ENCODE peak calls at places on chromosomes 6 and 20, in seven cellular contexts. One of them, this sample, is unnamed.

GRCh38 chr6:91566467-91566866 is 979.6 kb upstream of the MAP3K7 start:
- DNase-seq in endothelial cell: no peak
- DNase-seq in suprapubic skin: no peak
- DNase-seq in fibroblast of mammary gland: no peak
- DNase-seq in ascending aorta: no peak
- DNase-seq in body of pancreas: no peak
- DNase-seq in heart left ventricle: no peak
- DNase-seq in this sample: no peak

GRCh38 chr6:50145125-50145524 is 95.4 kb upstream of the DEFB112 start:
- DNase-seq in endothelial cell: no peak
- DNase-seq in suprapubic skin: no peak
- DNase-seq in fibroblast of mammary gland: peak
- DNase-seq in ascending aorta: no peak
- DNase-seq in body of pancreas: no peak
- DNase-seq in heart left ventricle: no peak
- DNase-seq in this sample: no peak

GRCh38 chr6:160141001-160141726 is 19.5 kb downstream of the SLC22A1 start:
- DNase-seq in endothelial cell: no peak
- DNase-seq in suprapubic skin: no peak
- DNase-seq in fibroblast of mammary gland: peak
- DNase-seq in ascending aorta: peak
- DNase-seq in body of pancreas: no peak
- DNase-seq in heart left ventricle: no peak
- DNase-seq in this sample: no peak

GRCh38 chr6:86526238-86526637 is 411.1 kb upstream of the HTR1E start:
- DNase-seq in endothelial cell: no peak
- DNase-seq in suprapubic skin: no peak
- DNase-seq in fibroblast of mammary gland: no peak
- DNase-seq in ascending aorta: no peak
- DNase-seq in body of pancreas: no peak
- DNase-seq in heart left ventricle: no peak
- DNase-seq in this sample: no peak

GRCh38 chr6:43123691-43124314 is 47.3 kb upstream of the SRF start:
- DNase-seq in endothelial cell: no peak
- DNase-seq in suprapubic skin: no peak
- DNase-seq in fibroblast of mammary gland: no peak
- DNase-seq in ascending aorta: no peak
- DNase-seq in body of pancreas: no peak
- DNase-seq in heart left ventricle: no peak
- DNase-seq in this sample: no peak

GRCh38 chr6:150235218-150235617 is 92.4 kb downstream of the PPP1R14C start:
- DNase-seq in endothelial cell: no peak
- DNase-seq in suprapubic skin: no peak
- DNase-seq in fibroblast of mammary gland: no peak
- DNase-seq in ascending aorta: no peak
- DNase-seq in body of pancreas: no peak
- DNase-seq in heart left ventricle: no peak
- DNase-seq in this sample: no peak

GRCh38 chr6:75376347-75377024 is 91.9 kb upstream of the TMEM30A start:
- DNase-seq in endothelial cell: no peak
- DNase-seq in suprapubic skin: no peak
- DNase-seq in fibroblast of mammary gland: peak
- DNase-seq in ascending aorta: no peak
- DNase-seq in body of pancreas: no peak
- DNase-seq in heart left ventricle: no peak
- DNase-seq in this sample: no peak

GRCh38 chr6:40473026-40473425 is 114.1 kb downstream of the LRFN2 start:
- DNase-seq in endothelial cell: no peak
- DNase-seq in suprapubic skin: no peak
- DNase-seq in fibroblast of mammary gland: no peak
- DNase-seq in ascending aorta: no peak
- DNase-seq in body of pancreas: no peak
- DNase-seq in heart left ventricle: no peak
- DNase-seq in this sample: no peak

GRCh38 chr6:132053523-132053922 is 102.4 kb upstream of the CCN2 start:
- DNase-seq in endothelial cell: no peak
- DNase-seq in suprapubic skin: no peak
- DNase-seq in fibroblast of mammary gland: peak
- DNase-seq in ascending aorta: no peak
- DNase-seq in body of pancreas: no peak
- DNase-seq in heart left ventricle: no peak
- DNase-seq in this sample: no peak

GRCh38 chr6:42819803-42820508 is 38.1 kb downstream of the BICRAL start:
- DNase-seq in endothelial cell: no peak
- DNase-seq in suprapubic skin: no peak
- DNase-seq in fibroblast of mammary gland: peak
- DNase-seq in ascending aorta: no peak
- DNase-seq in body of pancreas: peak
- DNase-seq in heart left ventricle: no peak
- DNase-seq in this sample: no peak

GRCh38 chr20:51985013-51985415 is 182.7 kb upstream of the SALL4 start:
- DNase-seq in endothelial cell: no peak
- DNase-seq in suprapubic skin: no peak
- DNase-seq in fibroblast of mammary gland: peak
- DNase-seq in ascending aorta: no peak
- DNase-seq in body of pancreas: peak
- DNase-seq in heart left ventricle: no peak
- DNase-seq in this sample: no peak

GRCh38 chr6:105974981-105975380 is 111.2 kb upstream of the PRDM1 start:
- DNase-seq in endothelial cell: no peak
- DNase-seq in suprapubic skin: no peak
- DNase-seq in fibroblast of mammary gland: no peak
- DNase-seq in ascending aorta: no peak
- DNase-seq in body of pancreas: no peak
- DNase-seq in heart left ventricle: no peak
- DNase-seq in this sample: no peak

GRCh38 chr6:75480425-75480824 is 13.2 kb downstream of the FILIP1 start:
- DNase-seq in endothelial cell: no peak
- DNase-seq in suprapubic skin: no peak
- DNase-seq in fibroblast of mammary gland: peak
- DNase-seq in ascending aorta: no peak
- DNase-seq in body of pancreas: no peak
- DNase-seq in heart left ventricle: no peak
- DNase-seq in this sample: no peak

GRCh38 chr6:159008656-159009288 is 8.8 kb upstream of the RSPH3 start:
- DNase-seq in endothelial cell: no peak
- DNase-seq in suprapubic skin: no peak
- DNase-seq in fibroblast of mammary gland: peak
- DNase-seq in ascending aorta: no peak
- DNase-seq in body of pancreas: no peak
- DNase-seq in heart left ventricle: no peak
- DNase-seq in this sample: no peak

GRCh38 chr6:21949211-21949801 is 347.5 kb downstream of the PRL start:
- DNase-seq in endothelial cell: no peak
- DNase-seq in suprapubic skin: no peak
- DNase-seq in fibroblast of mammary gland: no peak
- DNase-seq in ascending aorta: no peak
- DNase-seq in body of pancreas: no peak
- DNase-seq in heart left ventricle: no peak
- DNase-seq in this sample: no peak

GRCh38 chr6:89254569-89254968 is 37.4 kb upstream of the GABRR1 start:
- DNase-seq in endothelial cell: no peak
- DNase-seq in suprapubic skin: no peak
- DNase-seq in fibroblast of mammary gland: no peak
- DNase-seq in ascending aorta: no peak
- DNase-seq in body of pancreas: no peak
- DNase-seq in heart left ventricle: no peak
- DNase-seq in this sample: no peak

GRCh38 chr6:121504227-121504626 is 68.8 kb downstream of the GJA1 start:
- DNase-seq in endothelial cell: no peak
- DNase-seq in suprapubic skin: no peak
- DNase-seq in fibroblast of mammary gland: peak
- DNase-seq in ascending aorta: no peak
- DNase-seq in body of pancreas: no peak
- DNase-seq in heart left ventricle: no peak
- DNase-seq in this sample: no peak

GRCh38 chr6:11616200-11616611 is 78.7 kb downstream of the TMEM170B start:
- DNase-seq in endothelial cell: no peak
- DNase-seq in suprapubic skin: peak
- DNase-seq in fibroblast of mammary gland: peak
- DNase-seq in ascending aorta: no peak
- DNase-seq in body of pancreas: no peak
- DNase-seq in heart left ventricle: no peak
- DNase-seq in this sample: no peak

GRCh38 chr20:19099586-19100555 is 112.6 kb upstream of the SLC24A3 start:
- DNase-seq in endothelial cell: no peak
- DNase-seq in suprapubic skin: no peak
- DNase-seq in fibroblast of mammary gland: no peak
- DNase-seq in ascending aorta: no peak
- DNase-seq in body of pancreas: no peak
- DNase-seq in heart left ventricle: no peak
- DNase-seq in this sample: no peak

GRCh38 chr6:13012271-13012670 is 295.7 kb downstream of the PHACTR1 start:
- DNase-seq in endothelial cell: no peak
- DNase-seq in suprapubic skin: no peak
- DNase-seq in fibroblast of mammary gland: no peak
- DNase-seq in ascending aorta: no peak
- DNase-seq in body of pancreas: peak
- DNase-seq in heart left ventricle: no peak
- DNase-seq in this sample: no peak

GRCh38 chr20:38878798-38879197 is 47.4 kb upstream of the FAM83D start:
- DNase-seq in endothelial cell: peak
- DNase-seq in suprapubic skin: no peak
- DNase-seq in fibroblast of mammary gland: peak
- DNase-seq in ascending aorta: no peak
- DNase-seq in body of pancreas: no peak
- DNase-seq in heart left ventricle: no peak
- DNase-seq in this sample: peak

GRCh38 chr6:119148825-119149525 is 70.5 kb upstream of the FAM184A start:
- DNase-seq in endothelial cell: no peak
- DNase-seq in suprapubic skin: no peak
- DNase-seq in fibroblast of mammary gland: peak
- DNase-seq in ascending aorta: no peak
- DNase-seq in body of pancreas: peak
- DNase-seq in heart left ventricle: no peak
- DNase-seq in this sample: no peak

GRCh38 chr6:25175656-25176055 is 103.5 kb upstream of the CARMIL1 start:
- DNase-seq in endothelial cell: no peak
- DNase-seq in suprapubic skin: no peak
- DNase-seq in fibroblast of mammary gland: no peak
- DNase-seq in ascending aorta: no peak
- DNase-seq in body of pancreas: no peak
- DNase-seq in heart left ventricle: no peak
- DNase-seq in this sample: no peak

DNA sequence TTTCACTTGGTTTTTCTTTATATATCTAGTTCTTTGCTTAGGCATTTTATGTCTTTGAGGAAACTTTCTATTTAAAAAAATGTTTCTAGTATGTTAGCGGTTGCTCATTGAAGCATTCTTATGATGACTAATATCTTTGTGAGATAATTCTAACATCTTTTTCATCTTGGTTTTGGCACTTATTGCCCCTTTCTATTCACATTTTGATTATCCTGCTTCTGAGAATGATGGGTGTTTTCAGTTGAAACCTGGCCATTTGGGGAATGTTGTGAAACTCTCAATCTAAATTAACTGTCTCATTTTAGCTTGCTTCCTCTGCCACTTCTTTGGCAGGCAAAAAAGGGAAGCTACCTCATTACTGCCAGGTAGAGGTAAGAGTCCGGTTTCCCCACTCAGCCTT is 683.1 kb downstream of the DOK5 start:
- DNase-seq in endothelial cell: no peak
- DNase-seq in suprapubic skin: no peak
- DNase-seq in fibroblast of mammary gland: no peak
- DNase-seq in ascending aorta: no peak
- DNase-seq in body of pancreas: no peak
- DNase-seq in heart left ventricle: no peak
- DNase-seq in this sample: no peak
- TF ChIP-seq CTCF in endothelial cell: no peak
- TF ChIP-seq CTCF in suprapubic skin: no peak
- TF ChIP-seq CTCF in fibroblast of mammary gland: no peak
- TF ChIP-seq CTCF in ascending aorta: no peak
- TF ChIP-seq CTCF in body of pancreas: no peak
- TF ChIP-seq CTCF in heart left ventricle: no peak
- TF ChIP-seq CTCF in this sample: no peak

GRCh38 chr6:125746731-125747588 is 2.5 kb upstream of the HEY2 start:
- DNase-seq in endothelial cell: peak
- DNase-seq in suprapubic skin: peak
- DNase-seq in fibroblast of mammary gland: peak
- DNase-seq in ascending aorta: peak
- DNase-seq in body of pancreas: peak
- DNase-seq in heart left ventricle: peak
- DNase-seq in this sample: no peak
- TF ChIP-seq CTCF in endothelial cell: no peak
- TF ChIP-seq CTCF in suprapubic skin: no peak
- TF ChIP-seq CTCF in fibroblast of mammary gland: no peak
- TF ChIP-seq CTCF in ascending aorta: no peak
- TF ChIP-seq CTCF in body of pancreas: no peak
- TF ChIP-seq CTCF in heart left ventricle: peak
- TF ChIP-seq CTCF in this sample: no peak

GRCh38 chr20:61260905-61261304 is 8.8 kb downstream of the CDH4 start:
- DNase-seq in endothelial cell: no peak
- DNase-seq in suprapubic skin: no peak
- DNase-seq in fibroblast of mammary gland: no peak
- DNase-seq in ascending aorta: no peak
- DNase-seq in body of pancreas: no peak
- DNase-seq in heart left ventricle: no peak
- DNase-seq in this sample: no peak
- TF ChIP-seq CTCF in endothelial cell: no peak
- TF ChIP-seq CTCF in suprapubic skin: no peak
- TF ChIP-seq CTCF in fibroblast of mammary gland: no peak
- TF ChIP-seq CTCF in ascending aorta: no peak
- TF ChIP-seq CTCF in body of pancreas: no peak
- TF ChIP-seq CTCF in heart left ventricle: no peak
- TF ChIP-seq CTCF in this sample: no peak

GRCh38 chr6:7815716-7816115 is 89.8 kb downstream of the BMP6 start:
- DNase-seq in endothelial cell: no peak
- DNase-seq in suprapubic skin: no peak
- DNase-seq in fibroblast of mammary gland: no peak
- DNase-seq in ascending aorta: no peak
- DNase-seq in body of pancreas: no peak
- DNase-seq in heart left ventricle: no peak
- DNase-seq in this sample: no peak

GRCh38 chr6:7813193-7813592 is 87.3 kb downstream of the BMP6 start:
- DNase-seq in endothelial cell: no peak
- DNase-seq in suprapubic skin: no peak
- DNase-seq in fibroblast of mammary gland: no peak
- DNase-seq in ascending aorta: no peak
- DNase-seq in body of pancreas: no peak
- DNase-seq in heart left ventricle: no peak
- DNase-seq in this sample: no peak

GRCh38 chr6:7812623-7813022 is 86.7 kb downstream of the BMP6 start:
- DNase-seq in endothelial cell: no peak
- DNase-seq in suprapubic skin: no peak
- DNase-seq in fibroblast of mammary gland: no peak
- DNase-seq in ascending aorta: no peak
- DNase-seq in body of pancreas: no peak
- DNase-seq in heart left ventricle: no peak
- DNase-seq in this sample: no peak

GRCh38 chr6:7811441-7811840 is 85.5 kb downstream of the BMP6 start:
- DNase-seq in endothelial cell: no peak
- DNase-seq in suprapubic skin: no peak
- DNase-seq in fibroblast of mammary gland: peak
- DNase-seq in ascending aorta: no peak
- DNase-seq in body of pancreas: no peak
- DNase-seq in heart left ventricle: no peak
- DNase-seq in this sample: no peak

DNA sequence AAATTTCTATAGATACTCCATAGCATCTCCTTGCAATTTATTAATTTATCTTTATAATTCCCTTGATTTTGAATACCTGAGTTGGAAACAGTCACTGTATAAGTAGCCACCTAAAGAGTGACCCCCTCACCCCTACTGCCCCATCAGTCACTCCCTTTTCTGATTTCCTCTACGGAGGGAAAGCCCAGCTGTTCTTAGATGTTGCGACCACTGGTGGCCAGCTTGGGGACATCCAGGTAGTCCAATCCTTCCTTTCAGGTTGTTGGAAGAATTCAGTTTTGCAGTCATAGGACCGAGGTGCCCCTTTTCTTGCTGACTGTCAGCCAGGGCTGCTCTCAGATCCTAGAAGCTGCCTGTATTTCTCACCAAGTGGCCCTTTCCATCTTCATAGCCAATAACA is 87.8 kb downstream of the BMP6 start:
- DNase-seq in endothelial cell: no peak
- DNase-seq in suprapubic skin: no peak
- DNase-seq in fibroblast of mammary gland: no peak
- DNase-seq in ascending aorta: no peak
- DNase-seq in body of pancreas: no peak
- DNase-seq in heart left ventricle: no peak
- DNase-seq in this sample: no peak
- TF ChIP-seq CTCF in endothelial cell: no peak
- TF ChIP-seq CTCF in suprapubic skin: no peak
- TF ChIP-seq CTCF in fibroblast of mammary gland: no peak
- TF ChIP-seq CTCF in ascending aorta: no peak
- TF ChIP-seq CTCF in body of pancreas: no peak
- TF ChIP-seq CTCF in heart left ventricle: no peak
- TF ChIP-seq CTCF in this sample: peak

This sample was measured in progenitor cell of endocrine pancreas.